ENCODE peak calls at places on chromosomes 5 and 9, in four cellular contexts. R, D, P and Z are unnamed samples.

GRCh38 chr5:128274441-128274840 is 190.9 kb downstream of the SLC12A2 start:
- DNase-seq in R (no peak), D (no peak), P (no peak), Z (no peak)

GRCh38 chr9:33517373-33517772 is 6.7 kb upstream of the ANKRD18B start:
- DNase-seq in R (no peak), D (peak), P (peak), Z (peak)

GRCh38 chr5:127876384-127876783 is 173.2 kb downstream of the CCDC192 start:
- DNase-seq in R (no peak), D (no peak), P (no peak), Z (no peak)

GRCh38 chr5:88145603-88146467 is 122.8 kb downstream of the TMEM161B start:
- DNase-seq in R (no peak), D (no peak), P (peak), Z (no peak)

GRCh38 chr5:149114403-149115312 is 26.6 kb upstream of the ABLIM3 start:
- DNase-seq in R (peak), D (peak), P (peak), Z (peak)

GRCh38 chr5:530001-530400 is 5.8 kb upstream of the SLC9A3 start:
- DNase-seq in R (peak), D (peak), P (no peak), Z (no peak)

GRCh38 chr5:79561525-79561893 is 47.6 kb upstream of the HOMER1 start:
- DNase-seq in R (no peak), D (no peak), P (no peak), Z (no peak)

GRCh38 chr5:61333351-61334223 is 1.5 kb downstream of the ZSWIM6 start:
- DNase-seq in R (no peak), D (peak), P (peak), Z (peak)

GRCh38 chr9:101366038-101366756 is 18.6 kb downstream of the BAAT start:
- DNase-seq in R (no peak), D (peak), P (peak), Z (peak)

GRCh38 chr5:82422751-82423181 is 144.6 kb upstream of the RPS23 start:
- DNase-seq in R (no peak), D (peak), P (no peak), Z (peak)

GRCh38 chr5:177431317-177432142 is 5.1 kb downstream of the GRK6 start:
- DNase-seq in R (peak), D (no peak), P (no peak), Z (no peak)

GRCh38 chr9:97854696-97855485 is 1.9 kb downstream of the FOXE1 start:
- DNase-seq in R (no peak), D (no peak), P (no peak), Z (no peak)

GRCh38 chr5:133362438-133362837 is 249.9 kb downstream of the FSTL4 start:
- DNase-seq in R (no peak), D (no peak), P (no peak), Z (no peak)

GRCh38 chr5:133364916-133365315 is 247.4 kb downstream of the FSTL4 start:
- DNase-seq in R (no peak), D (no peak), P (no peak), Z (no peak)

GRCh38 chr5:133365326-133365725 is 247.0 kb downstream of the FSTL4 start:
- DNase-seq in R (no peak), D (no peak), P (no peak), Z (no peak)

GRCh38 chr5:133365738-133366137 is 246.6 kb downstream of the FSTL4 start:
- DNase-seq in R (no peak), D (no peak), P (no peak), Z (no peak)

DNA sequence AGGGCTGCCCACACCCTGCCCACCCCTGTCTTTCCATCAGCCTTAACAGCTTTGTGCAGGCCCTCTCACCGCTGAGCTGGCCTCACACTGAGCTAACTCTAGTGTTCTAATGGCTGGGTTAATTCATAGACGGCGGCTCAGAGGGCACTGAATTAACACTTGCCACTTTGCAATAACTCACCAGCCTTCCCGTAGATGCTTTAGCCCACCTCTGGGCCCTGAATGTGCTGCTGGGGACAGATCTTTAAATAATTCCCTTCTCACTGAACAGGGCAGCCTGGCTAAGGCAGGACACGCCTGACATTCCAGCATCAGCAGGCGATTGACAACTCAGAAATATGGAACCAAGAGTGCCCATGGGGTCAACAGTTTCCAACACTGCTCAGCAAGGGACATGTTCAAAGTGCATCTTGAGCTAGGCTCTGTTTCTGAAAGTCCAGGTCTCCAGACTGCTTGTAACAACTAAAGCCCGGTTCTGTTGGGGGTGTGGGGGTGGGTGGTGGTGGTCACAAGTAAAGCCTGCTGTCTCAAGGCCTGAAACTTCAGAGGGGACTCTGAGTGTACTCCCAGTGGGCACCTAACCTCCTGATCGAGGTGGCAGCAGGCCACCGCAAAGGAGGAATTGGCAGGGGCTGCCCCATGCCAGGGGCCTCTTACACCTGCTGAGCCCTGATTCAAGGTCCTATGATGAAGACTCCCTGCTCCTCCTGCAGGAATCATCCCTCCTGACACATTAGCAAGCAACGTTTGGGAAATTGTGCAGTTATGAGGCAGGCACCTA is 248.3 kb downstream of the FSTL4 start:
- DNase-seq in R (no peak), D (no peak), P (no peak), Z (no peak)
- TF ChIP-seq CTCF in R (no peak), D (no peak), P (no peak), Z (no peak)

DNA sequence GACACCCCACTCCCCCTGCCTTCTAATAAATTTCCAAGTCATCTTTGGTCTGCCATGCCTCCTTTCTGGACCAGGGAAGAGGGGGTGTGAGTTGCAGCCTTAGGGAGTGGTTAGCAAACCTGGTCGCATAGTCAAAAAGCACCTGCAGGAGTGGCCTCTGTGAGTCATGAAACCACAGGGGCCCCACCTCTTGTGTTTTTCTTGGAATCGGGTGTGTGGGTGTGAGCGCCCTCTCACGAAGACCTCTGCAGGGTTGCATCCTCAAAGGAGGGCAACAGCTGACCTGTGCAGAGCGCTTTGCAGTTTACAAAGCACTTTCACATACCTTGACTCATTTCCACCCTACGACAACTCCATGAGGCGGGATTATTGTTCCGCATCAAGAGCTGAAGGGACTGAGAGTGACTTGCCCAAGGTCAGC is 36.8 kb upstream of the TEX48 start:
- DNase-seq in R (no peak), D (no peak), P (peak), Z (no peak)
- TF ChIP-seq CTCF in R (no peak), D (no peak), P (no peak), Z (no peak)

DNA sequence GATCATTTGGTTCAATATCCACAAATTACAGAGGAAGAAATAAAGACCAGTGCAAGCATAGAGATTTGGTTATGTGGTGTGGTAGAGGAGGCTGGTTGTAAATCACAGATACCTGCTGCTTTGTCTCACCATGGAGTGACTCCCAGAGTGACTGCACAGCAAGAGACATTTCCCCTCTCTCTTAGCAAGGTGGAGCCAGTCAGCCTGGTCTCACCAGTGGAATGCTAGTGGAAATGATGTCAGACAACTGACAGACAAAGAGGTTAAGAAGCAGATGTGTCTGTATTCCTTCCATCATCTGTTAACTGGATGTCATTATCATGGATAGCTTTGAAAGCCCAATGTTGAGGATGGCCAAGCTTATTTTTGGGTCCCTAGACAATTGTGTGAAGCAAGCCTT is 509.4 kb upstream of the SEMA6A start:
- DNase-seq in R (no peak), D (no peak), P (no peak), Z (no peak)
- TF ChIP-seq CTCF in R (no peak), D (no peak), P (peak), Z (no peak)

GRCh38 chr5:66757834-66758396 is 161.7 kb downstream of the MAST4 start:
- DNase-seq in R (no peak), D (no peak), P (no peak), Z (no peak)

GRCh38 chr5:66757219-66757833 is 161.1 kb downstream of the MAST4 start:
- DNase-seq in R (peak), D (peak), P (peak), Z (peak)
- TF ChIP-seq CTCF in R (peak), D (peak), P (peak), Z (peak)

DNA sequence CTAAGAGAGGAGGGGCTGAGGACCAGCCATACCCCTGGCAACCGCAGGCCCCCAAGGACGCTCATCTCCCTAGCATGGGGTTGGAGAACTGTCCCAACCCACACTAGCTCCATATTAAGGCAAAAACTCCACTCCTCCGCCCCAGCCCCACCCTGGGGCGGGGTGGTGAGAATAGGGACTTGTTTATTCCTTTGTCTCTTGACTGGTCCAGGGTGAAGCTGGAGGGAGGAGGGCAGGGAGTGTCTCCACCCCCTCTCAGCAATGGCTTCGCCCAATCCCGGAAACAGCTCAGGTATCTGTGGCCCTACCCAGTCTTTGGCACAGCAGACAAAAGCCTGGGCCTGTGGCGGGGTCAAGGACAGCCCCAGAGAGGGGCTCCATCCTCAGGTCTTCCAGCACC is 16.9 kb downstream of the PRRX2 start:
- DNase-seq in R (no peak), D (no peak), P (no peak), Z (no peak)
- TF ChIP-seq CTCF in R (no peak), D (no peak), P (no peak), Z (no peak)

DNA sequence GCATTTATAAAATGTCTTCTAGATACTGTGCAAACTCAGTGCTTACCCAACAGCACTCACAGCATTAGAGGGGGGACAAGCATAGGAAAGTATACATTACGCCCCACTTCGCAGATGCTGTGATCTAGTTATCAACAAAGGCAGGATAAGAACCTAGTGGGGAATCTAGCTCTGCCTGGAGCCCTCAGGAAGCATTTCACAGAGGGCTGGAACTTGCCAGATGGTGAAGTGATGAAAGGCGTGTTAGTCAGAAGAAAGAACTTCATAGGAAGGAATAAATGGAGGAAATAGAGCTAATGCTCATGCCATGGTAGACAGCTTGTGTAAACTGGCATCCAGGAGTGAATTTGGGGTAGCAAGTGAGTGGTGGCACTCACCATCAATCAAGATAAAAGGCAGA is 25.8 kb downstream of the DIRAS2 start:
- DNase-seq in R (no peak), D (no peak), P (no peak), Z (no peak)
- TF ChIP-seq CTCF in R (no peak), D (no peak), P (no peak), Z (no peak)

GRCh38 chr9:71355884-71356283 is 234.5 kb upstream of the TRPM3 start:
- DNase-seq in R (no peak), D (no peak), P (no peak), Z (no peak)
- TF ChIP-seq CTCF in R (no peak), D (no peak), P (no peak), Z (no peak)

GRCh38 chr5:39106332-39106731 is 32.1 kb upstream of the RICTOR start:
- DNase-seq in R (no peak), D (peak), P (no peak), Z (peak)
- TF ChIP-seq CTCF in R (peak), D (peak), P (peak), Z (peak)

GRCh38 chr9:131530546-131530929 is 525 bp downstream of the UCK1 start:
- DNase-seq in R (no peak), D (peak), P (peak), Z (peak)
- TF ChIP-seq CTCF in R (peak), D (no peak), P (no peak), Z (peak)